ENCODE peak calls at places on chromosomes 16 and 17, in six cellular contexts. A is AG10803; R is adipocyte; S is transverse colon; Q is CD8-positive, alpha-beta memory T cell; J is IMR-90. M is an unnamed sample.

GRCh38 chr16:51849715-51850114 is 697.2 kb downstream of the TOX3 start:
- DNase-seq in A (no peak), R (no peak), S (no peak), Q (no peak), J (no peak), M (no peak)

GRCh38 chr17:46020023-46020735 is 21.1 kb downstream of the STH start:
- DNase-seq in A (no peak), R (no peak), S (peak), Q (peak), J (no peak), M (no peak)

GRCh38 chr17:2545393-2545792 is 33.7 kb upstream of the METTL16 start:
- DNase-seq in A (no peak), R (no peak), S (peak), Q (no peak), J (no peak), M (no peak)

GRCh38 chr16:35516551-35516950 is 2057.1 kb downstream of the TP53TG3F start:
- DNase-seq in A (no peak), R (no peak), S (no peak), Q (no peak), J (no peak), M (no peak)

GRCh38 chr16:7555459-7555858 is 222.8 kb downstream of the RBFOX1 start:
- DNase-seq in A (no peak), R (no peak), S (no peak), Q (no peak), J (no peak), M (no peak)

GRCh38 chr16:5502467-5502869 is 404.9 kb upstream of the EEF2KMT start:
- DNase-seq in A (no peak), R (no peak), S (peak), Q (no peak), J (no peak), M (no peak)

GRCh38 chr17:50129946-50130777 is at the start of gene SAMD14:
- DNase-seq in A (peak), R (peak), S (no peak), Q (peak), J (peak), M (no peak)

GRCh38 chr16:57781741-57782606 is 20.3 kb downstream of the KIFC3 start:
- DNase-seq in A (peak), R (no peak), S (no peak), Q (no peak), J (peak), M (no peak)

GRCh38 chr17:79022507-79022991 is 1.4 kb upstream of the C1QTNF1 start:
- DNase-seq in A (no peak), R (no peak), S (no peak), Q (no peak), J (no peak), M (peak)

GRCh38 chr16:86854058-86854621 is 275.8 kb downstream of the FOXL1 start:
- DNase-seq in A (peak), R (peak), S (no peak), Q (no peak), J (peak), M (peak)

DNA sequence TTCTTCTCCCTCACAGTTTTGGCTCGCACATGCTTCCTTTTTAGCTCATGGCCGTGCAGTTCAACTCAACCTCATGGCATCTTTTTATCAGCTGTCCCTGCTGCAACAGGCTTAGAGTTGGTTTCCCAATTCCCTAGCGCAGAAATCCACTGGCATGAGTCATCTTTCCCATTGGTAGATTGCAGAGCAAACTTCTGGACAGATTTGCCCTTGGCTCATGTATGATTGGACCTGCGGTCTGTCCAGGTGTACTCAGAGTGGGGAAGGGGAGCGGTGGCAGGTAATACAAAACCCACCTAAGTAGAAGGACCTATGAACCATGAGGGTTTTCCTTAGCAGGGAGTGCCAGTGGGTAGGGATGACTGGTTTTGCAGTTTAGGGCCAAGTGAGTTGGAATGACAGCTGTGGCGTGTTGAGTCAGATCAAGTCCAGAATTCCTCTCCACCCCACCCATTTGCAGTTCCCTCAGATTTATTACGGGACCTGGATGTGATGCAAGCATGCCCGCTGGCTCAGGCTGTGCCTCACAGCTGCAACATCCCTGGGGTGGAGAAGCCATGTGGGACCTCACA is 584.7 kb downstream of the WWOX start:
- DNase-seq in A (peak), R (peak), S (peak), Q (no peak), J (peak), M (peak)
- H3K4me3 ChIP-seq in A (peak), R (peak), S (no peak), Q (no peak), J (no peak), M (no peak)

GRCh38 chr17:82901356-82901755 is 61.5 kb upstream of the ZNF750 start:
- DNase-seq in A (no peak), R (no peak), S (no peak), Q (no peak), J (no peak), M (no peak)
- H3K4me3 ChIP-seq in A (no peak), R (no peak), S (no peak), Q (no peak), J (no peak), M (no peak)

GRCh38 chr17:28567604-28568003 is 3.7 kb downstream of the PIGS start:
- DNase-seq in A (no peak), R (no peak), S (no peak), Q (no peak), J (no peak), M (no peak)
- H3K4me3 ChIP-seq in A (no peak), R (no peak), S (no peak), Q (no peak), J (no peak), M (no peak)

GRCh38 chr16:9258423-9259051 is 167.1 kb downstream of the HAPSTR1 start:
- DNase-seq in A (no peak), R (peak), S (peak), Q (peak), J (peak), M (peak)

GRCh38 chr16:9259914-9260608 is 168.6 kb downstream of the HAPSTR1 start:
- DNase-seq in A (no peak), R (no peak), S (no peak), Q (no peak), J (no peak), M (no peak)

GRCh38 chr16:9261376-9261775 is 169.9 kb downstream of the HAPSTR1 start:
- DNase-seq in A (no peak), R (no peak), S (no peak), Q (no peak), J (no peak), M (no peak)

GRCh38 chr16:9260665-9261064 is 169.2 kb downstream of the HAPSTR1 start:
- DNase-seq in A (no peak), R (no peak), S (peak), Q (no peak), J (no peak), M (no peak)

DNA sequence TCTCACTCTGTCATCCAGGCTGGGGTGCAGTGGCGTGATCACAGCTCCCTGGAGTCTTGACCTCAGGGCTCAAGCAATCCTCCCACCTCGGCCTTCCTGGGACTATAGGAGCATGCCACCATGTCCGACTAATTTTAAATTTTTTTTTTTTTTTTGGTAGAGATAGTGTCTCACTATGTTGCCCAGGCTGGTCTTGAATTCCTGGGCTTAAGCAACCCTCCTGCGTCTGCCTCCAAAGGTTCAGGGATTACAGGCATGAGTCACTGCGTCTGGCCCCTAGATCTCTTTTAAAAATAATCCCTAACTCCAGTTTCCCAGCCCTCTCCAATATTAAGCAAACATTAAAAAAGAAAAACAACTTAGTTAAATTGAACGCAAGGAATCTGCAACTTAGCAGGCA is 171.5 kb downstream of the HAPSTR1 start:
- DNase-seq in A (no peak), R (no peak), S (no peak), Q (no peak), J (no peak), M (no peak)
- H3K4me3 ChIP-seq in A (no peak), R (no peak), S (no peak), Q (no peak), J (no peak), M (no peak)

M was measured in fibroblast of villous mesenchyme.